ENCODE peak calls at places on chromosome 10, in four cellular contexts. O, R, Y and A are unnamed samples.

GRCh38 chr10:35421553-35422178 is 85.4 kb downstream of the CCNY start:
- DNase-seq in O (peak), R (no peak), Y (peak), A (no peak)

GRCh38 chr10:70265032-70265689 is 18.6 kb downstream of the NPFFR1 start:
- DNase-seq in R (no peak), O (no peak), Y (no peak), A (no peak)

GRCh38 chr10:28778524-28778923 is 101.2 kb downstream of the BAMBI start:
- DNase-seq in O (no peak), R (no peak), Y (no peak), A (no peak)

GRCh38 chr10:103669243-103669929 is 175.9 kb downstream of the NEURL1 start:
- DNase-seq in R (no peak), Y (no peak), O (no peak), A (no peak)

GRCh38 chr10:71064413-71065118 is 147.8 kb upstream of the UNC5B start:
- DNase-seq in O (no peak), R (peak), Y (no peak), A (no peak)

GRCh38 chr10:6074489-6075301 is 12.5 kb upstream of the IL2RA start:
- DNase-seq in O (peak), Y (no peak), R (no peak), A (no peak)

GRCh38 chr10:126423779-126424491 is 35.7 kb upstream of the ADAM12 start:
- DNase-seq in O (no peak), Y (no peak), R (no peak), A (no peak)

GRCh38 chr10:27251554-27251953 is 11.0 kb upstream of the ACBD5 start:
- DNase-seq in O (no peak), R (no peak), Y (no peak), A (no peak)

GRCh38 chr10:121608669-121609190 is 10.5 kb upstream of the FGFR2 start:
- DNase-seq in Y (no peak), O (no peak), R (no peak), A (no peak)

GRCh38 chr10:114537791-114538543 is 120.1 kb downstream of the ABLIM1 start:
- DNase-seq in R (no peak), O (no peak), Y (no peak), A (no peak)

GRCh38 chr10:129833366-129833765 is 130.7 kb downstream of the EBF3 start:
- DNase-seq in Y (no peak), O (no peak), R (no peak), A (peak)

GRCh38 chr10:7577206-7577978 is 89.4 kb downstream of the ITIH5 start:
- DNase-seq in Y (no peak), O (no peak), R (no peak), A (no peak)

GRCh38 chr10:64115913-64116643 is 594.9 kb downstream of the REEP3 start:
- DNase-seq in Y (no peak), O (no peak), R (no peak), A (no peak)

GRCh38 chr10:87658858-87659555 is 671 bp upstream of the PAPSS2 start:
- DNase-seq in R (no peak), Y (no peak), O (no peak), A (no peak)

GRCh38 chr10:34758447-34758996 is 56.6 kb downstream of the PARD3 start:
- DNase-seq in R (no peak), Y (peak), O (peak), A (no peak)

GRCh38 chr10:72089618-72090017 is 1.3 kb upstream of the SPOCK2 start:
- DNase-seq in Y (no peak), O (no peak), R (no peak), A (no peak)

GRCh38 chr10:62577666-62578291 is 203.6 kb downstream of the ZNF365 start:
- DNase-seq in Y (peak), R (no peak), O (no peak), A (no peak)

GRCh38 chr10:958856-959255 is 27.4 kb upstream of the LARP4B start:
- DNase-seq in Y (no peak), O (no peak), R (no peak), A (no peak)

GRCh38 chr10:63467833-63468232 is 2.1 kb upstream of the JMJD1C start:
- DNase-seq in Y (no peak), O (no peak), R (no peak), A (no peak)

GRCh38 chr10:119726291-119727261 is 726 bp downstream of the INPP5F start:
- DNase-seq in O (no peak), Y (no peak), R (peak), A (no peak)

GRCh38 chr10:51001587-51001986 is 72.7 kb upstream of the PRKG1 start:
- DNase-seq in O (no peak), R (no peak), Y (no peak), A (no peak)

GRCh38 chr10:94104316-94105060 is 110.8 kb downstream of the PLCE1 start:
- DNase-seq in Y (no peak), O (no peak), R (no peak), A (no peak)

GRCh38 chr10:113616244-113617074 is 47.4 kb downstream of the NRAP start:
- DNase-seq in Y (no peak), R (no peak), O (no peak), A (no peak)

GRCh38 chr10:77771851-77772250 is 134.2 kb upstream of the KCNMA1 start:
- DNase-seq in Y (no peak), R (no peak), O (no peak), A (no peak)

GRCh38 chr10:102280397-102281015 is 35.2 kb downstream of the GBF1 start:
- DNase-seq in O (no peak), Y (no peak), R (peak), A (no peak)

GRCh38 chr10:87578160-87578559 is 73.5 kb downstream of the MINPP1 start:
- DNase-seq in O (no peak), Y (no peak), R (no peak), A (no peak)

DNA sequence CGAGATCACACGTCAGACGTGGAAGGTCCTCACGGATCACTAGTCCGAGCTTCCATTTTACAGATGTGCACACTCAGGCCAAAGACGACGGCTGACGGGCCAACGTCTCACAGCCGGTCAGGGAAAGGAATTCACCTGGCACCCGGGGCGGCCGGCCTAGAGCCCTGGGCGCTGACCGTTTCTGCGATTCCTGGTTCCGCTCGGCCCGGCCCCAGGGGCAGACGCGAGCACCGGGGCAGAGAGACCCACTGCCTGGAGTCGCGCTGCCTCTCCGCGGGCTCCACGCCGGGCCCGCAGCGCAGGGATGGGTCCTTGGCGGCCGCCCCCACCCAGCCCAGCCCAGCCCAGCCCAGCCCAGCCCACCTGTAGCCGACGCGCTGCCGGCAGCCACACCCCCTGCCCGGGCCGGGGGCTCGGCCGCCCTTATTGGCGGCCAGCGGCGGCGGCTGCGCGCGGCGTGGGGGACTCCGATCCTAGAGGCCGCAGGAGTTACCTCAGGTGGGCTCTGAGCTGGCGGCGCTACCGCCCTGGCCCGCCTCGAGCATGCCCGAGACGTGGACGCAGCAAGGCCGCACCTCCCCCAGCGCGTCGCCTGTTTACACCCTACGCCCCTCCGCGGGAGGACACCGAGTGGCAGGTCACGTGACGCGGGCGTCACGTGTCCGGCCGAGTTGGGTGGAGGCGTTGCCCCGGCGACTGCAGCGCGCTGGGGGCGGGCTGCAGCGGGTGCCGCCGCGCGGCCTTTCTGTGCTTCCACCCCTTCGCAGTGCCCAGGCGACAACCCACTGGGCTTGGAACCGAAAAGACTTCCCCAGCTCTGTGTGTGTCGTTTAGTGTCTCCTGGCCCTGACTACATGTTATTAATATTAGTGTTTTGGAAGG is 78.1 kb downstream of the ZFAND4 start:
- DNase-seq in O (peak), Y (peak), R (peak), A (no peak)
- TF ChIP-seq CTCF in O (no peak), Y (no peak), R (no peak), A (no peak)

GRCh38 chr10:52463831-52464230 is 149.8 kb downstream of the DKK1 start:
- DNase-seq in R (no peak), O (no peak), Y (no peak), A (no peak)
- H3K4me3 ChIP-seq in R (no peak), O (no peak), Y (no peak), A (no peak)

DNA sequence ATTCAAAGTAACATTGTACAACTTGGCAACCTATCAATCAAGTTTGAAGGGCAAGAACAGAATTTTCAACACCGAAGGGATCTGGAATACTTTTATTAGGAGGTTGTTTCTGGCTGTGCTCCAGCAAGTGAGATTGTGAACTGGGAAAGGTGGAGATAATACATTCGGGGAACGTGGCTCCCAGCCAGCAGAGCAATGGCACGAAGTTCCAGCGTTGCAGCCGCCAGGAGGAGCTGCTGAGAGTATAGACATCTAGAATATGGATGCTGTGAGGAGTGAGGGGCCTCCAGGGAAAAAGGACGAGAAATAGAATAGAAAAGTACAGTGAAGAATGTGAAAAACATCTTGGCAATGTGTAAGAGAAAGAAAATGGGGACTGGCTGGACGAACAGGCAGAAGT is 69.5 kb downstream of the TCERG1L start:
- DNase-seq in O (no peak), R (no peak), Y (no peak), A (no peak)
- TF ChIP-seq CTCF in O (no peak), R (no peak), Y (no peak), A (no peak)

DNA sequence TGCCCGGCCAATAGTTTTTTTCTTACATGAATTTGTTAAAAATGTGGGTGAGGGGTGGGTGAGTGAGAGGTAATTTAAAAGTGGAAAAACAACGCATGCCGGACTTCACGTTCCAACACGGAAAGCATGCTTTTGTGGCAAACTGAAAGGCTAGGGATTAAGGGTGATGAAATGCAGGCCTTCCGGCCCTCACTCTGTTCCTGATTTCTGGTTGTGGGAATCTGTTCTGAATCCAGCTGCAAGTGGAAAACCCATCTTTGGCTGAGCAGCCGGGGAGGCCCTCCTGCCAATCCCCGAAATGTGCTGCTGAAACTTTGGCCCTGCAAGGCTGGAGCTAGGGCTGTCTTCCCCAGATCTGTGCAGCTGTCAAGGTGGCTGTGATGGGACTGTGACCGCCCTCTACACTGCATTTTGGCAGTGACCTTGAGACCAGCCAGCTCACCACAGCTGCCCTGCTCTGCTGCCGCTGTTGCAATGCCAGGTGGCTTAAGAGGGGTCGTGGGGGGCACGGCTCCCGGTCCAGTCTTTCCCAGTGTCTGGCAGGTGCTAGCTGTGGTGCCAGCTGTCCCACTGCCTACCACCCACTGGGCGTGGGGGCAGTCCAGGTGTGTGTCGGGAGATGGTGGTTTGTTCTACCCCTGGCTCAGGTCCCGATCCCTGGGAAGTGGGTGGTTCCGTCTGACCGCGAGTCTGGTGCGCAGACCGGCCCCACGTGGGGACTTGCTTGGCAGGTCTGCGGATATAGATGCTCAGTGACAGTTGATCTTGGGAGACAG is 39.0 kb downstream of the TET1 start:
- DNase-seq in Y (peak), R (peak), O (peak), A (no peak)
- H3K4me3 ChIP-seq in Y (no peak), R (peak), O (peak), A (peak)

DNA sequence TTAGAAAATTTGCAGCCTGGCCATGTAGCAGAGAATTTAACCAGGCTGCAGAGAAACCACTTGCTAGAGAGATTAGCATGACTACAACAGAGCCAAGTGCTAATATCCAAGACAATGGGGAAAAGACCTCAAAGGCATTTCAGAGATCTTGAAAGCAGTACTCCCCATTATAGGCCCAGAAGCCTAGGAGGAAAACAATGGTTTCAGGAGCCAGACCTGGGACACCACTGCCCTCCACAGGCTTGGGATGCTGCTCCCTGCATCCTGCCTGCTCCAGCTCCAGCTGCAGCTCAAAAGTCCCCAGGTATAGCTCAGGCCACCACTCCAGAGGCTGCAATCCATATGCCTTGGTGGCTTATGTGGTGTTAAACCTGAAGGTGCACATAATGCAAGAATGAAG is 101.5 kb upstream of the TMEM72 start:
- DNase-seq in Y (no peak), O (no peak), R (no peak), A (no peak)
- TF ChIP-seq CTCF in Y (peak), O (peak), R (no peak), A (no peak)

GRCh38 chr10:117542706-117543244 is at the start of gene EMX2:
- DNase-seq in Y (no peak), R (no peak), O (no peak), A (no peak)

GRCh38 chr10:117540640-117541404 is 1.7 kb upstream of the EMX2 start:
- DNase-seq in Y (no peak), R (no peak), O (no peak), A (no peak)

GRCh38 chr10:117543245-117543998 is 876 bp downstream of the EMX2 start:
- DNase-seq in Y (no peak), O (no peak), R (no peak), A (no peak)

GRCh38 chr10:117541405-117541908 is 1.1 kb upstream of the EMX2 start:
- DNase-seq in R (no peak), O (no peak), Y (no peak), A (no peak)

DNA sequence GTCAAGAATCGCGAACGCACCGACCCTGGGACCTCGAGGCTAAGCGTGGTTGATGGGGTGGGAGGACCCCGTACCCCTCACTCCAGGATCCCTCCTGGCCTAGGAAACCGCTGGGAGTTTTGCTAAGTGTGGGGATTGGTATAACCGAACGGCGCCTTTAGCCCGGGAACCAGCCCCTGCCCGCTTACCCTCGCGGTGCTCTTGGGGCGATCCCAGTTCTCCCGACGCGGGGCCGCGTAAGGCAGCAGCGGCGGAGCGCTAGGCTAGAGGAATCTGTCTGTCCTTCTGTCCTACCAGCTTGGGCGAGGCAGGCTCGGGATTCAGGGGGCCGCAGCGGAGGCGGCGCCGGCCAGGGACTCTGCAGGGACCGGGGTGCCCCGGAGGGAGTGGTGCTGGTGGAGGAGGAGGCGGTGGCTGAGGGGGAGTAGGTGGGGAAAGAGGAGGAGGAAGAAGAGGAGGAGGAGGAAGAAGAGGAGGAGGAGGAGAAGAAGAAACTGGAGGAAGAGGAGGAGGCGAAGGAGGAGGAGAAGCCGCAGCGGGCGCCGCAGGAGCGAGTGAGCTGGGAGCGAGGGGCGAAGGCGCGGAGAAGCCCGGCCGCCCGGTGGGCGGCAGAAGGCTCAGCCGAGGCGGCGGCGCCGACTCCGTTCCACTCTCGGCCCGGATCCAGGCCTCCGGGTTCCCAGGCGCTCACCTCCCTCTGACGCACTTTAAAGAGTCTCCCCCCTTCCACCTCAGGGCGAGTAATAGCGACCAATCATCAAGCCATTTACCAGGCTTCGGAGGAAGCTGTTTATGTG is 439 bp upstream of the EMX2 start:
- DNase-seq in Y (peak), O (no peak), R (no peak), A (no peak)
- H3K4me3 ChIP-seq in Y (peak), O (no peak), R (no peak), A (peak)

GRCh38 chr10:24396396-24396795 is 187.5 kb downstream of the KIAA1217 start:
- DNase-seq in O (no peak), R (no peak), Y (no peak), A (no peak)
- TF ChIP-seq CTCF in O (peak), R (no peak), Y (peak), A (no peak)

GRCh38 chr10:30897045-30897444 is 134.6 kb downstream of the ZNF438 start:
- DNase-seq in O (no peak), Y (no peak), R (no peak), A (no peak)

GRCh38 chr10:30894221-30894620 is 137.4 kb downstream of the ZNF438 start:
- DNase-seq in Y (no peak), R (no peak), O (no peak), A (no peak)

GRCh38 chr10:30897547-30897946 is 134.1 kb downstream of the ZNF438 start:
- DNase-seq in R (no peak), O (no peak), Y (no peak), A (no peak)

GRCh38 chr10:30887839-30888238 is 143.8 kb downstream of the ZNF438 start:
- DNase-seq in O (no peak), Y (no peak), R (no peak), A (no peak)

GRCh38 chr10:30893208-30893607 is 138.5 kb downstream of the ZNF438 start:
- DNase-seq in Y (no peak), O (no peak), R (no peak), A (no peak)
- H3K4me3 ChIP-seq in Y (no peak), O (no peak), R (no peak), A (no peak)